ENCODE peak calls at places on chromosomes 16 and 17, in four cellular contexts. S is fibroblast of pulmonary artery, H is SW480, K is cardiac fibroblast. Y is an unnamed sample.

GRCh38 chr17:77783991-77784820 is 174.3 kb upstream of the TNRC6C start:
- DNase-seq in S (no peak), H (no peak), K (no peak), Y (no peak)

GRCh38 chr16:3058173-3059030 is 7.0 kb upstream of the IL32 start:
- DNase-seq in S (peak; percentile 23), H (no peak), K (peak; percentile 43), Y (peak; percentile 23)

GRCh38 chr17:42873321-42873720 is 22.3 kb downstream of the AOC3 start:
- DNase-seq in S (no peak), H (no peak), K (no peak), Y (no peak)

GRCh38 chr17:29575511-29576213 is 7.2 kb downstream of the TP53I13 start:
- DNase-seq in S (no peak), H (no peak), K (no peak), Y (no peak)

GRCh38 chr16:4089811-4090293 is 26.4 kb downstream of the ADCY9 start:
- DNase-seq in S (no peak), H (no peak), K (no peak), Y (no peak)

GRCh38 chr16:52743702-52744101 is 196.8 kb upstream of the TOX3 start:
- DNase-seq in S (no peak), H (no peak), K (no peak), Y (no peak)

GRCh38 chr16:49599281-49599680 is 225.7 kb downstream of the C16orf78 start:
- DNase-seq in S (no peak), H (no peak), K (no peak), Y (no peak)

GRCh38 chr16:49200223-49200820 is 81.3 kb downstream of the CBLN1 start:
- DNase-seq in S (no peak), H (no peak), K (no peak), Y (no peak)

GRCh38 chr16:66618588-66618987 is 14.1 kb downstream of the CMTM3 start:
- DNase-seq in S (peak; percentile 88), H (no peak), K (peak; percentile 98), Y (peak; percentile 99)

GRCh38 chr17:45043268-45043681 is 8.2 kb downstream of the DCAKD start:
- DNase-seq in S (no peak), H (no peak), K (no peak), Y (no peak)

GRCh38 chr16:89586853-89587252 is 11.3 kb downstream of the CPNE7 start:
- DNase-seq in S (peak; percentile 64), H (no peak), K (peak; percentile 82), Y (peak; percentile 66)

GRCh38 chr17:57722704-57723043 is 22.4 kb downstream of the CCDC182 start:
- DNase-seq in S (no peak), H (no peak), K (no peak), Y (no peak)

GRCh38 chr17:7497636-7498035 is 13.5 kb downstream of the POLR2A start:
- DNase-seq in S (no peak), H (no peak), K (no peak), Y (no peak)

GRCh38 chr16:67302076-67302475 is 22.7 kb downstream of the PLEKHG4 start:
- DNase-seq in S (no peak), H (no peak), K (no peak), Y (no peak)

GRCh38 chr16:67198238-67198734 is 645 bp upstream of the ELMO3 start:
- DNase-seq in S (no peak), H (peak; percentile 52), K (peak; percentile 35), Y (peak; percentile 21)

GRCh38 chr16:1293921-1294656 is 15.3 kb upstream of the UBE2I start:
- DNase-seq in S (no peak), H (no peak), K (no peak), Y (no peak)

Y was measured in iris pigment epithelial cell.